ENCODE peak calls at places on chromosome 5, in five cellular contexts. W is CD8-positive, alpha-beta T cell; D is esophagus squamous epithelium; J is A549; N is OCI-LY7. M is an unnamed sample.
A peak's percentile ranks its signal among the peaks of the same experiment; 100 is the strongest.

GRCh38 chr5:19880859-19881436 is 107.1 kb downstream of the CDH18 start:
- DNase-seq in W (no peak), D (no peak), J (peak; percentile 12), N (no peak), M (no peak)

GRCh38 chr5:172443441-172444109 is 10.8 kb downstream of the SH3PXD2B start:
- DNase-seq in W (no peak), D (no peak), J (peak; percentile 81), N (no peak), M (no peak)

GRCh38 chr5:159878988-159879471 is 37.3 kb upstream of the ADRA1B start:
- DNase-seq in W (no peak), D (no peak), J (peak; percentile 87), N (no peak), M (no peak)

GRCh38 chr5:148993283-148993936 is 69.5 kb downstream of the SH3TC2 start:
- DNase-seq in W (no peak), D (no peak), J (no peak), N (no peak), M (no peak)

GRCh38 chr5:139417214-139417613 is 13.3 kb upstream of the SPATA24 start:
- DNase-seq in W (no peak), D (no peak), J (no peak), N (no peak), M (no peak)

GRCh38 chr5:67992919-67993318 is 222.6 kb upstream of the PIK3R1 start:
- DNase-seq in W (no peak), D (no peak), J (no peak), N (no peak), M (no peak)

GRCh38 chr5:107418071-107418470 is 252.7 kb downstream of the EFNA5 start:
- DNase-seq in W (no peak), D (no peak), J (no peak), N (no peak), M (no peak)

GRCh38 chr5:135214897-135215616 is 181.0 kb upstream of the PITX1 start:
- DNase-seq in W (peak; percentile 27), D (no peak), J (no peak), N (no peak), M (no peak)

GRCh38 chr5:176447982-176448608 is at the start of gene FAF2:
- DNase-seq in W (peak; percentile 100), D (peak; percentile 80), J (peak; percentile 99), N (peak; percentile 97), M (peak; percentile 98)

GRCh38 chr5:163163858-163164257 is 273.5 kb upstream of the CCNG1 start:
- DNase-seq in W (no peak), D (no peak), J (no peak), N (no peak), M (no peak)

GRCh38 chr5:90792725-90793124 is 234.1 kb downstream of the ADGRV1 start:
- DNase-seq in W (no peak), D (no peak), J (no peak), N (no peak), M (no peak)

GRCh38 chr5:180820788-180821321 is 18.2 kb upstream of the MGAT1 start:
- DNase-seq in W (no peak), D (no peak), J (no peak), N (peak; percentile 91), M (no peak)

GRCh38 chr5:1883925-1884637 is 1.4 kb upstream of the IRX4 start:
- DNase-seq in W (no peak), D (no peak), J (no peak), N (no peak), M (peak; percentile 77)

GRCh38 chr5:162641142-162641813 is 573.7 kb downstream of the GABRG2 start:
- DNase-seq in W (no peak), D (no peak), J (no peak), N (no peak), M (no peak)

GRCh38 chr5:125595095-125595494 is 828.1 kb upstream of the GRAMD2B start:
- DNase-seq in W (no peak), D (no peak), J (no peak), N (no peak), M (no peak)

DNA sequence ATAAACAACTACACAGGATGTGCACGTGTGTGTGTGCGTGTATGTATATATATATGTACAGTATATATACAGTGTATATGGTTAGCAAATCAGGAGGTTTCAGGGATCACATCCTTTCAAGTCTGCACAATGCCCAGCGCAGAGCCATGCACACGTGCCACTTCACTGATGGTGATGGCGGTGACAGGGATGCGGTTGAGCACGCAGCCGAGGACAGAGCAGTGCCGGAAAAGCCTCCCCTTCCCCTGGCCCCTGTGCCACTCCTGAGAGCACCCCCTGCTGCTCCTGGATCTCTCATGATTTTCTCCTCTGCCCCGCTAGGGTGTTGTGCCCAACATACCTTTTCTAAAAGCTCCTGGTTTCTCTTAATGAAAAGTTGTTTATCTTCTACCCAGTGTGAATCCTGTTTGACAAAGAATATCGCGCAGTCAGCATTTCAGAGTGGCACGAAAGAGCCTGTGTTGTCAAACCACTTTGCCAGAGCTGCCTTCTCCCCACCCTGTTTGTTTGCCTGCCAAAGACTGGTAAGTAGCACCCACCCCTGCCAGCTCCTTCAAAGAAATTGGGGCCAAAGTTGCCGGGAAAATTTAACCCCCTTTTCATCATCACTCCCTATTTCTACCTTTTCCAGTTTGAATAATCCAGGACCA is 126.1 kb upstream of the DPYSL3 start:
- DNase-seq in W (no peak), D (no peak), J (no peak), N (no peak), M (no peak)
- TF ChIP-seq CTCF in W (no peak), D (no peak), J (no peak), N (no peak), M (no peak)

GRCh38 chr5:147578228-147579024 is 68.6 kb upstream of the DPYSL3 start:
- DNase-seq in W (no peak), D (no peak), J (peak; percentile 58), N (peak; percentile 19), M (no peak)
- TF ChIP-seq CTCF in W (no peak), D (peak; percentile 49), J (peak; percentile 77), N (peak; percentile 71), M (peak; percentile 88)

GRCh38 chr5:151615431-151615830 is 24.3 kb upstream of the FAT2 start:
- DNase-seq in W (no peak), D (no peak), J (no peak), N (no peak), M (no peak)
- TF ChIP-seq CTCF in W (no peak), D (no peak), J (no peak), N (no peak), M (no peak)

GRCh38 chr5:53123702-53124101 is 14.1 kb upstream of the MOCS2 start:
- DNase-seq in W (no peak), D (no peak), J (no peak), N (no peak), M (no peak)
- TF ChIP-seq CTCF in W (no peak), D (no peak), J (peak; percentile 44), N (peak; percentile 57), M (peak; percentile 82)

GRCh38 chr5:59450245-59450644 is 443.3 kb downstream of the PDE4D start:
- DNase-seq in W (no peak), D (no peak), J (peak; percentile 58), N (no peak), M (no peak)
- TF ChIP-seq CTCF in W (no peak), D (no peak), J (peak; percentile 48), N (peak; percentile 54), M (peak; percentile 39)

M was measured in chondrocyte.